ENCODE peak calls at places on chromosomes 11 and 22, in seven cellular contexts. O is sigmoid colon, L is tibial nerve, Q is lower lobe of right lung, A is transverse colon, V is DND-41, X is tibial artery. K is an unnamed sample. For H3K9me3, the result is how much of the 10 kb centered on the place peaks cover.

GRCh38 chr11:121451982-121452608 is at the start of gene SORL1:
- DNase-seq in A (peak), O (peak), X (peak), L (peak), Q (peak), V (peak), K (peak)

GRCh38 chr11:69009441-69010211 is 3.4 kb downstream of the MRGPRF start:
- DNase-seq in X (no peak), Q (peak), A (no peak), V (no peak), L (no peak), O (peak), K (no peak)

GRCh38 chr11:66547662-66548009 is 933 bp downstream of the ACTN3 start:
- DNase-seq in X (no peak), A (no peak), V (no peak), L (no peak), Q (no peak), O (no peak), K (no peak)

GRCh38 chr11:115963170-115963569 is 459.0 kb upstream of the CADM1 start:
- DNase-seq in A (no peak), V (no peak), O (no peak), X (no peak), Q (no peak), L (no peak), K (no peak)

GRCh38 chr11:20865161-20865560 is 195.8 kb downstream of the NELL1 start:
- DNase-seq in L (no peak), O (no peak), Q (no peak), X (no peak), A (no peak), V (no peak), K (no peak)

GRCh38 chr11:119912214-119912613 is 183.2 kb upstream of the NECTIN1 start:
- DNase-seq in A (no peak), L (no peak), O (no peak), X (no peak), Q (no peak), V (no peak), K (no peak)

GRCh38 chr11:125239585-125240331 is 75.2 kb downstream of the PKNOX2 start:
- DNase-seq in L (no peak), O (no peak), A (no peak), Q (no peak), V (no peak), X (no peak), K (no peak)

GRCh38 chr22:43182726-43183125 is 4.2 kb downstream of the TTLL12 start:
- DNase-seq in X (no peak), O (no peak), V (no peak), A (no peak), L (no peak), Q (no peak), K (no peak)

GRCh38 chr11:61494341-61495038 is 14.1 kb upstream of the LRRC10B start:
- DNase-seq in X (no peak), V (no peak), L (no peak), O (no peak), Q (no peak), A (no peak), K (no peak)

GRCh38 chr11:65851811-65852507 is 6.0 kb downstream of the CFL1 start:
- DNase-seq in O (peak), V (peak), X (no peak), Q (no peak), A (no peak), L (no peak), K (no peak)

GRCh38 chr11:65163684-65164083 is 6.3 kb upstream of the SPDYC start:
- DNase-seq in X (no peak), A (no peak), V (no peak), O (no peak), Q (no peak), L (no peak), K (no peak)

DNA sequence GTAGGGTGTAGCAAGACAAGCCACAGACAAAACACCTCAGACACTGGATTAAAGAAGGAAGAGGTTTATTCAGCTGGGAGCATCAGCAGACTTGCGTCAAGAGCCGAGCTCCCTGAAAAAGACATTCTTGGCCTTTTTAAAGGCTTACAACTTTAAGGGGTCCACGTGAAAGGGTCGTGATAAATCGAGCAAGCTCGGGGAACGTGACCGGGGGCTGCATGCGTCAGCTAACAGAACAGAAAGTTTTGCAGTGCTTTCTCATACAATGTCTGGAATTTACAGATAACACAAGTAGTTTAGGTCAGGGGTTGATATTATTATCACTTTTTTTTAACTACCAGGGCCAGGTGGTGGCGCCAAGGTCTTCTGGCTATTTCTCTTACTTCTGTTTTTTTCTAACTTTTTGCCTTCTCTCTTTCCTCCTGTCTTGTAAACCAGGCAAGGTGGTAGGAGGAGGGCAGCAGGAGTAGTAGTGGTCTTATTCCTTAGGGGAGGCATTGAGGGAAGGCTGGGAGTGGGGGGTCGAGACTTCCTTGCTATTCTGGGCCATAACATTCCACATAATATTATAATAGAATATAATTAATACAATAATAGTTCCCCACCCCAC is 631 bp upstream of the ALDH3B1 start:
- DNase-seq in L (no peak), A (no peak), V (no peak), O (no peak), X (no peak), Q (no peak), K (no peak)
- TF ChIP-seq CTCF in L (no peak), A (no peak), V (peak), O (no peak), X (no peak), Q (no peak), K (no peak)

GRCh38 chr22:47269689-47270088 is 507.2 kb downstream of the TBC1D22A start:
- DNase-seq in Q (no peak), L (no peak), X (no peak), O (no peak), V (no peak), A (no peak), K (no peak)
- H3K9me3 ChIP-seq in Q (under half), L (under half), X (under half), O (under half), V (under half), A (under half), K (under half)

GRCh38 chr11:27383645-27384044 is 20.6 kb upstream of the CCDC34 start:
- DNase-seq in X (no peak), L (no peak), O (no peak), Q (no peak), A (no peak), V (no peak), K (no peak)
- TF ChIP-seq CTCF in X (no peak), L (no peak), O (no peak), Q (no peak), A (no peak), V (no peak), K (no peak)

GRCh38 chr11:3359092-3359824 is 19.7 kb downstream of the ZNF195 start:
- DNase-seq in L (no peak), Q (no peak), A (no peak), X (no peak), O (no peak), V (no peak), K (no peak)
- H3K9me3 ChIP-seq in L (half or more), Q (half or more), A (half or more), X (under half), O (under half), V (half or more), K (half or more)